ENCODE peak calls at places on chromosome 15, in four cellular contexts. K, R, F and A are unnamed samples.

GRCh38 chr15:31758126-31758525 is 272.2 kb upstream of the CHRNA7 start:
- DNase-seq in F (peak; percentile 59), R (peak; percentile 2), K (no peak), A (peak; percentile 86)

GRCh38 chr15:80659375-80659774 is 35.7 kb upstream of the ABHD17C start:
- DNase-seq in K (no peak), F (no peak), R (no peak), A (no peak)

GRCh38 chr15:98647774-98648653 is at the start of gene IGF1R:
- DNase-seq in K (peak; percentile 94), F (peak; percentile 91), R (peak; percentile 88), A (peak; percentile 89)

GRCh38 chr15:67109141-67110034 is 44.0 kb downstream of the SMAD3 start:
- DNase-seq in K (no peak), F (peak; percentile 54), R (peak; percentile 99), A (no peak)

GRCh38 chr15:70815604-70816003 is 38.4 kb downstream of the LARP6 start:
- DNase-seq in K (no peak), F (no peak), R (peak; percentile 46), A (peak; percentile 19)

GRCh38 chr15:74179983-74180688 is 6.6 kb downstream of the ISLR start:
- DNase-seq in R (peak; percentile 37), F (peak; percentile 32), K (no peak), A (peak; percentile 56)

GRCh38 chr15:45429974-45430792 is 51.8 kb upstream of the GATM start:
- DNase-seq in K (peak; percentile 92), R (peak; percentile 46), F (peak; percentile 85), A (peak; percentile 79)

GRCh38 chr15:70483513-70483912 is 279.8 kb downstream of the UACA start:
- DNase-seq in K (no peak), R (no peak), F (no peak), A (no peak)

GRCh38 chr15:58046467-58046866 is 19.0 kb downstream of the ALDH1A2 start:
- DNase-seq in R (no peak), F (no peak), K (no peak), A (no peak)

GRCh38 chr15:37682304-37682703 is 252.1 kb upstream of the TMCO5A start:
- DNase-seq in F (no peak), R (peak; percentile 27), K (no peak), A (no peak)

GRCh38 chr15:67855842-67856241 is 16.0 kb upstream of the RNU6-1 start:
- DNase-seq in R (no peak), F (no peak), K (no peak), A (no peak)

GRCh38 chr15:28913171-28913765 is 27.5 kb downstream of the APBA2 start:
- DNase-seq in F (peak; percentile 34), K (no peak), R (peak; percentile 21), A (peak; percentile 48)

GRCh38 chr15:90184119-90184785 is 16.9 kb upstream of the SEMA4B start:
- DNase-seq in R (no peak), K (no peak), F (peak; percentile 86), A (peak; percentile 90)

GRCh38 chr15:58407366-58407765 is 24.4 kb upstream of the LIPC start:
- DNase-seq in R (no peak), K (peak; percentile 37), F (no peak), A (no peak)

GRCh38 chr15:87597346-87598052 is 659.0 kb downstream of the NTRK3 start:
- DNase-seq in K (no peak), F (no peak), R (no peak), A (no peak)

GRCh38 chr15:70264738-70265465 is 167.2 kb upstream of the TLE3 start:
- DNase-seq in K (no peak), R (no peak), F (no peak), A (no peak)

GRCh38 chr15:52019394-52020252 is 604 bp downstream of the MAPK6 start:
- DNase-seq in R (peak; percentile 89), K (peak; percentile 94), F (peak; percentile 91), A (peak; percentile 92)

GRCh38 chr15:92324036-92324963 is 69.4 kb upstream of the ST8SIA2 start:
- DNase-seq in K (no peak), R (no peak), F (no peak), A (no peak)

GRCh38 chr15:29740692-29741311 is 81.5 kb downstream of the TJP1 start:
- DNase-seq in R (no peak), F (no peak), K (no peak), A (no peak)

GRCh38 chr15:70701891-70702568 is 61.3 kb downstream of the UACA start:
- DNase-seq in F (no peak), K (no peak), R (peak; percentile 76), A (no peak)

DNA sequence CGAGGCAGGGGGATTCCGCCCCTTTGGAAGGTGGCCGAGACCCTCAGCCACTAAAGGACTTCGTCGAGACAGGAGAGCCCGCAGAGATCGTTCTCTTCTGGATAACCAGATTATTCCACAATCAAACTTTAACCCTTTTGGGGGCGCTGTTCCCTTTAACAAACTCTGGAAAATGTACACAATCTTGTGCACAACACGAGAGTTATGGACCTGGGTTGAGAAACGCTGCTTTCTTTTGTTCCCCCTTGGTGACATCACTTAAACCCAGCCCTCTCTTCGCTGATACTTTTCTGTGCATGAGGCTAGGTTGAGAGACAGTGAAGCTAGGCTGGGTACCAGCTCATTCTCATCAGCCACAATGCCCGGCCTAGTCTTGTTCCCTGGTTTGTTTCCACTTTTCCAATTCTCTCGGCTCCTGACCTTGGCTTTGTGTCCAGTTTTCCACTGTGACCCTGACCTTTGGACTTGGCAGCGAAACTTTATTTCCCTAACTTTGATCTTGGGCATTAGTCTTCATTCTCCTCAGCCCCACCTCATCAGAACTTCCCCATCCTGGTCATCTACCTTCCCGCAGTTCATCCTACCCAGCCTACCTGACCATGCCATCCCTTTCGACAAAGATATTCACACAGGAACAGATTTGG is 797 bp upstream of the ADPGK start:
- DNase-seq in F (no peak), K (no peak), R (peak; percentile 89), A (no peak)
- TF ChIP-seq CTCF in F (peak; percentile 45), K (peak; percentile 51), R (peak; percentile 74), A (peak; percentile 67)

GRCh38 chr15:63500265-63501250 is 3.8 kb upstream of the USP3 start:
- DNase-seq in F (peak; percentile 53), R (no peak), K (no peak), A (no peak)
- H3K4me3 ChIP-seq in F (peak overlapping the region; percentile 42), R (peak overlapping the region; percentile 33), K (peak overlapping the region; percentile 44), A (no peak overlapping the region)

DNA sequence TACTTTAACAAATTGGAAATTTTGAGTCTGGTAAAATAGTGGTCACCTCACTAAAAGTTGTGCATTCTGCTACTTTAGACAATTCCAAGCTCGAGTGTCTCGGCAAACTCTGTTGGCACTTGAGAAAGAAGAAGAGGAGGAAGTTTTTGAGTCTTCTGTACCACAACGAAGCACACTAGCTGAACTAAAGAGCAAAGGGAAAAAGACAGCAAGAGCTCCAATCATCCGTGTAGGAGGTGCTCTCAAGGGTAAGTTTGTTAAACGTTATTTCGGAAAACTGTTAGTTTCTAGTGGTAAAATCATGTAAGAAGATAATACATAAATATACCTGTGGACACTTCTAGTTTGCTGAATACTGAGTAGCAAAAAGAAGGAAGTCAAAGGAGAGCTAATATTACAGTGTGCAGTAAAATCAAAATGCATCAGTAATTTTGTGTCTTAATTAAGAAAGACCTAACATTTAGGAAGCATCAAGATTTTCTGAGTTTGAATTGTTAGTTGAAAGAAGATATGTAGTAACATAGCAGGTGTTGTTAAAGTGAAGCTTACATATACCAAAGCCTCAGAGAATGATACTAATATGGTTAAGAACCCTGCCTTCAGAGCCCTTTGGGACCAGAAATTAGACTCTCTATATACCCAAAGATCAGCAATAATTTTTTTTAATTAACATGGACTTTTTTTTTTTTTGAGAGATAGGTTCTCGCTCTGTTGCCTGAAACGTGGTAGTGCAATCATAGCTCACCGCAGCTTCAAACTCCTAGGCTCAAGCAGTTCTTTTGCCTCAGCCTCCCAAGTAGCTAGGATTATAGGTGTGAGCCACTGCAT is 23.0 kb downstream of the BUB1B start:
- DNase-seq in R (no peak), F (no peak), K (no peak), A (no peak)
- H3K27ac ChIP-seq in R (no peak overlapping the region), F (no peak overlapping the region), K (no peak overlapping the region), A (no peak overlapping the region)

DNA sequence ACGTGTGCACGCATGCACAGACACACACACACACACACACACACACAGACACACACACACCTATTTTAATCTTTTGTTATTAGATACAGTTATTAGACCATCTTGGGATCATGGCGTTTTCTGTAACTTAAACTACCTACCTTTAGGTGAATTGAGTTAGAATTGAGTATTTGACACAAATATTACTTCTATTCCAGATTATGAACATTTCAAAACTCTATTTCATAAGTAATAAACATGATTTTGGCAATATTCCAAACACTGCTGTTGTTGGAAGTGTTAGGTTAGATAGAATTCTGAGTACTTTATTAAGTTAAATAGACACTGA is 65.6 kb downstream of the GLCE start:
- DNase-seq in F (no peak), R (no peak), K (no peak), A (no peak)
- TF ChIP-seq CTCF in F (peak; percentile 9), R (no peak), K (no peak), A (peak; percentile 36)

GRCh38 chr15:34584996-34585395 is 1.5 kb upstream of the GOLGA8B start:
- DNase-seq in K (no peak), F (no peak), R (no peak), A (peak; percentile 49)

GRCh38 chr15:34581043-34581365 is 2.4 kb downstream of the GOLGA8B start:
- DNase-seq in K (no peak), F (no peak), R (no peak), A (peak; percentile 52)

GRCh38 chr15:34582461-34583357 is 742 bp downstream of the GOLGA8B start:
- DNase-seq in K (no peak), R (peak; percentile 8), F (no peak), A (peak; percentile 75)

GRCh38 chr15:34584321-34584668 is 844 bp upstream of the GOLGA8B start:
- DNase-seq in R (no peak), K (no peak), F (no peak), A (peak; percentile 70)

DNA sequence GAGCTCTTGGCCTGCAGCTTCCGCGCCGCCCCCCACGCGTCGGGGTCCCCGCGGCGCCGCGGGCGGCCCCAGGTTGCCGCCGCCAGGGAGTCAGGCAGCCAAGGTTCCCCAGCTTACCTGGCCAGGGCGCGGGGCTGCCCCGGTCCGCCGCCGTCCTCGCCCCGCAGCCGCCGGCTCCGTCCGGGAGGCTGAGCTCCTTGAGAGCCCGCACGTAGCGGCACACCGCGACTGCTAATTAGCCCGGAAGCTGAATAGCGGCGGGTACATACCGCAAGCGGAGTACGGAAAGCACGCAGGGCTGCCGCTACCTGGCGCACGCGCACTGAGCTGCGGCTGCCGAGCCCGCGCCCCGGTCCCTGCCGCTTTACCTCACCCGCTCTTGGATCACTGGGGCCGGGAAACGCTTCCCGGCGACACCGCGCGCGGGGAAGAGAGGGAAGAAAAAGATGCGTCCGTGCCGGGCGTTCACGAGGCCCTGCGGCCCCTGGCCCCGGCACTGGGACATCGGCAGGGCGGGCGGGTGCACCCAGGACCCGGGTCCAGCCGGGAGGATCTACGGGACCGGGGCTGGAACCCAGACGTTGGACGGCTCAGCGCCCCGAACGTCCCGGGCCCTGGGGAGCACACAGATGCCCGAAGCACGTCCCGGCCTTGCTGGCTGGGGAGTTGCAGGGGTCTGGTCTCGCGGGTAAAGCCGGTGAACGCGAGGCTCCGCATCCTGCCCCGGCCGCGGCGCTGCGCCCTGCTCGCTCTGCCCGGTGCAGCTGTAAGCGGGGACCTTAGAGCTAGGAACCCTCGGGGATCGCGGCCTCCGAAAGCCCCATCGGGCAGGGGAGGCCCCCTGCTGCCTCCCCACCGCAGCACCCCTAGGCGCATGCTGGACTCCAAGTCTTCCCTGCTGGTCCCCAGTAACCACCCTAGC is at the start of gene GOLGA8B:
- DNase-seq in F (peak; percentile 85), K (no peak), R (peak; percentile 41), A (peak; percentile 88)
- H3K4me3 ChIP-seq in F (peak within 1 kb of the TSS; percentile 80), K (peak within 1 kb of the TSS; percentile 66), R (peak within 1 kb of the TSS; percentile 93), A (peak within 1 kb of the TSS; percentile 75)